ENCODE peak calls at places on chromosomes 2 and 18, in five cellular contexts. H is iPS DF 6.9, N is cardiac muscle cell, J is HepG2, Y is thoracic aorta. X is an unnamed sample.

GRCh38 chr2:46097714-46098480 is 199.3 kb upstream of the EPAS1 start:
- DNase-seq in H (no peak), N (peak), J (peak), Y (peak), X (no peak)

GRCh38 chr18:76678248-76678647 is 144.1 kb upstream of the ZNF236 start:
- DNase-seq in H (no peak), N (no peak), J (no peak), Y (no peak), X (no peak)

GRCh38 chr2:215436705-215437570 is 1.1 kb upstream of the FN1 start:
- DNase-seq in H (no peak), N (peak), J (no peak), Y (no peak), X (no peak)

GRCh38 chr2:177692828-177693269 is 300.3 kb downstream of the AGPS start:
- DNase-seq in H (no peak), N (no peak), J (no peak), Y (no peak), X (no peak)

GRCh38 chr2:177784449-177784845 is 288.1 kb downstream of the PDE11A start:
- DNase-seq in H (no peak), N (peak), J (no peak), Y (no peak), X (no peak)

GRCh38 chr2:201908901-201909300 is 102.6 kb downstream of the CDK15 start:
- DNase-seq in H (no peak), N (no peak), J (no peak), Y (no peak), X (no peak)

GRCh38 chr2:207463433-207463832 is 66.3 kb upstream of the CREB1 start:
- DNase-seq in H (no peak), N (peak), J (no peak), Y (no peak), X (no peak)

GRCh38 chr2:238242731-238243495 is 3.1 kb upstream of the HES6 start:
- DNase-seq in H (no peak), N (peak), J (peak), Y (no peak), X (no peak)

GRCh38 chr2:231530099-231531085 is at the start of gene NMUR1:
- DNase-seq in H (peak), N (peak), J (no peak), Y (no peak), X (peak)

DNA sequence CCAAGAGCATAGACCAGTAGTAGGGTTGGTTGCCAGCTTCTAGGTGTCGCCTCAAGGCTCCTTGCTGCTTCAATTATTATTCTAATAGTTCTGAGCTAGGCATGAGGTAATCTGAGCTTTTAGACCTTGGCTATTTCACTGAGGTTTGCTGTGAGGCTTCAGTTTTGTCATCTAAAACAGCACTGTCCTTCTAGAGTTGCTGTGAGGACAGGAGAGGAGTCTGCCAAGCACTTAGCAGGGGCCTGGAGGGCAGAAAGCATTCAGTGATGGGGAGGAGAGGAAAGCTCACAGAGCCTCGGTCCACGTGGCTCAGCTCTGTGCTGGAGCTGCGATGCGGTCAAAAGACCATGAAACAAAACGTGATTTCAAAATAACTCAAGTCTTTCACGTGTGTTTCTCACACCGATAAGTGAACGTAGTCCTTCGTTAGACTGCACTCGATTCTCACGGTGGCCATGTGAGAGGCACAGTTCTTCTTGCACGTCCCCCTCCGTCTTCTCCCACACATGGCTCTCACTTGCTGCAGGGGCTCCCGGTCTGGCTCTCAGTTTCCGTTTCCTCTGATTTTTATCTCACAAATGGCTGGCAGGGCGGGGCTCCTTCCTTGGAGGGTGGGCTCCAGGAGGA is 113.7 kb downstream of the B3GNT2 start:
- DNase-seq in H (no peak), N (peak), J (no peak), Y (no peak), X (no peak)
- H3K4me3 ChIP-seq in H (no peak), N (no peak), J (no peak), Y (peak), X (no peak)

GRCh38 chr2:60368437-60368836 is 185.0 kb downstream of the BCL11A start:
- DNase-seq in H (no peak), N (no peak), J (no peak), Y (no peak), X (no peak)

GRCh38 chr2:60366178-60366577 is 187.3 kb downstream of the BCL11A start:
- DNase-seq in H (no peak), N (no peak), J (no peak), Y (no peak), X (no peak)

GRCh38 chr2:60365556-60365955 is 187.9 kb downstream of the BCL11A start:
- DNase-seq in H (no peak), N (peak), J (peak), Y (no peak), X (no peak)

DNA sequence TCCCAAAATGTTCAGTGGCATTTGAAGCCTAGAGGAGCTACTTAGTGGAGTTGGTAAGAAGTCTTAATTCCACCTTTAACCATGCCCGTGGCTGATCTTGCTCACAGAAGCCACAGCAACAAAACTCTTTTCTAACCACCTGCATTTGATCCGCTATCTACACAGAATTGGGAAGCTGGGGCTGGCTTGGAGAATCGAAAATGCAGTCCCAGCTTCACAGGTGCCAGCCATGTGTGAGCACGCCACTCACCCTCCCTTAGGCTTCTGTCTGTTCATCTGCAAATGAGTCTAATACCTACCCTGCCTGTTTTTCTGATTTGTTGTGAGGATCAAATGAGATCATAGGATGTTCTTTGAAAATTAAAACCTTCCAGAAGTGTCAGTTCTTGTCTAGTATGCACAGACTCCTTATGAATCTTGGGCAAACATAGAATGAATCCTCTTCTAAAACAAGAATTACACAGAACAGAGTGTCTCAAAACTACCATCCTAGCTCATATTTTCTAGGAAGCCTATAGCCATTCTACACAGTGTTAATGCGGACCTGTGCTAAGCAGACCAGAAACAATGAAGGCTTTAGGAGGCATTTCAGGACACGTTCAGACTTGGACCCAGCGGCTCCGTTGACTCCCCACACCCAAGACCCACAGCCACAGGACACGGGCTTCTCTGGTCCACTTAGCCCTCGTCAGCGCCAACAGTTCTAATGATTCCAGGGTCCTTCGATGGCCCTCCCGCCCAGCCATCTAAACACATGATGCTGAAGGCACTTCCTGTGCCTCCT is 182.4 kb downstream of the BCL11A start:
- DNase-seq in H (no peak), N (no peak), J (no peak), Y (no peak), X (no peak)
- H3K4me3 ChIP-seq in H (no peak), N (no peak), J (no peak), Y (no peak), X (no peak)

GRCh38 chr2:239629936-239630617 is 229.3 kb upstream of the HDAC4 start:
- DNase-seq in H (no peak), N (peak), J (no peak), Y (no peak), X (no peak)
- H3K4me3 ChIP-seq in H (no peak), N (no peak), J (no peak), Y (no peak), X (no peak)

GRCh38 chr2:27860111-27860510 is 30.1 kb downstream of the RBKS start:
- DNase-seq in H (no peak), N (peak), J (no peak), Y (no peak), X (no peak)
- H3K4me3 ChIP-seq in H (no peak), N (no peak), J (no peak), Y (no peak), X (no peak)

GRCh38 chr2:45007356-45007755 is 1.9 kb downstream of the SIX2 start:
- DNase-seq in H (no peak), N (no peak), J (no peak), Y (no peak), X (no peak)
- H3K4me3 ChIP-seq in H (no peak), N (no peak), J (no peak), Y (peak), X (no peak)

GRCh38 chr18:25826377-25826776 is 264.0 kb downstream of the SS18 start:
- DNase-seq in H (no peak), N (no peak), J (no peak), Y (no peak), X (no peak)

GRCh38 chr18:25825066-25825465 is 265.3 kb downstream of the SS18 start:
- DNase-seq in H (no peak), N (no peak), J (no peak), Y (no peak), X (no peak)

GRCh38 chr18:25830787-25831186 is 259.6 kb downstream of the SS18 start:
- DNase-seq in H (no peak), N (peak), J (peak), Y (no peak), X (no peak)

GRCh38 chr18:25826823-25827617 is 263.4 kb downstream of the SS18 start:
- DNase-seq in H (no peak), N (no peak), J (peak), Y (no peak), X (no peak)

GRCh38 chr18:25827961-25828561 is 262.4 kb downstream of the SS18 start:
- DNase-seq in H (no peak), N (peak), J (peak), Y (no peak), X (no peak)
- H3K4me3 ChIP-seq in H (no peak), N (no peak), J (no peak), Y (no peak), X (no peak)

DNA sequence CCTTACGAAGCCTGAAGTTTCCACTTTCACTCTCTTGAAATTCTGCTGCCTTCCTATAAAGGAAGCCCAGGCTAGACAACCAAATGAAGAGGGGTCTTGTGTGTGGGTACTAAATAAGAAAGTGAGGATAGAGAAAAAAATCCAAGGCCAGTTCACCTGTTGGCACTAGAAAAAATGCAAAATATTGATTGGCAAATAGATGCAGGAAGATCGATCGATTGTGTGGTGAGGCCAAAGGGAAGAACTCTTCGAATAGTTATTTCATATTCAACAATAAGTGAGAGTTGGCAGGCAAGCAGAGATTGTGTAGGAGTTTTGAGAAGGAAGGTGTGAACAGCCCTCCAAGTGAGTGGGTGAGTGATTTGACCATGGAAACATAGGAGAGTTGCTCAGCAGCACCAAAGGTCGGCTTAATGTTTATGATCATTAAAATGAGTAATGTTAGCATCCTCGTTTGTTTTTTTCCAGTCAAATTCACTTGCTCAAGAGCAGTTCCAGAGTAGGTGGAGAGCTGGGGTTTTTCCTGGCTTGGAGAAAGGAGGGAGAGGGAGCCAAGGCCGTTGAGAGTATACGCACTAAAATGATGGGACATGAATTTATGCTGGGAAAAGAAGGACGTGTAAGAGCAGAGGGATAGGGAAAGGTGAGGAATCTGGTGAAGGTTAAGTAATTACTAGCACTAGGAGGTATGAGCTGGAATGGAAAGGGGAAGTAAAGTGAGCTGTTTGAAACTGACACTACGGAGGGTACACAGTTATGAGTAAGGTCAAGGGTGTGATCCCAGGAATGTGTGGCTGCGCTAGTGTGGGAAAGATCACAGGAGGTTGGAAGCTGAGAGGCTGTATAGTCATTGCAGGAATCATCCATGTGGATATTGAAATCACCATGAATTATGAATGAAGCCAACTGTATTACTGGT is 1.1 kb upstream of the NAPG start:
- DNase-seq in H (no peak), N (peak), J (peak), Y (no peak), X (no peak)
- H3K4me3 ChIP-seq in H (no peak), N (no peak), J (peak), Y (peak), X (no peak)

X was measured in neuronal stem cell.